ENCODE peak calls at places on chromosomes 3 and 15, in four cellular contexts. Z is SJSA1, S is heart right ventricle, P is adipocyte. N is an unnamed sample.
A peak's percentile ranks its signal among the peaks of the same experiment; 100 is the strongest.

GRCh38 chr3:150038830-150039229 is 68.1 kb upstream of the PFN2 start:
- DNase-seq in Z (no peak), S (no peak), P (no peak), N (no peak)

GRCh38 chr3:196793224-196793623 is 53.6 kb downstream of the PAK2 start:
- DNase-seq in Z (no peak), S (no peak), P (peak; percentile 83), N (no peak)

GRCh38 chr3:142608615-142609014 is 12.4 kb downstream of the PLS1 start:
- DNase-seq in Z (no peak), S (no peak), P (peak; percentile 41), N (no peak)

GRCh38 chr3:169218314-169218983 is 445.1 kb downstream of the MECOM start:
- DNase-seq in Z (no peak), S (peak; percentile 12), P (peak; percentile 76), N (peak; percentile 87)

GRCh38 chr3:115402651-115403050 is 220.7 kb upstream of the GAP43 start:
- DNase-seq in Z (no peak), S (no peak), P (no peak), N (no peak)

GRCh38 chr15:24772709-24773373 is 97.3 kb downstream of the NPAP1 start:
- DNase-seq in Z (no peak), S (peak; percentile 70), P (peak; percentile 83), N (no peak)

GRCh38 chr3:184846500-184846899 is 34.5 kb downstream of the VPS8 start:
- DNase-seq in Z (no peak), S (no peak), P (no peak), N (no peak)

GRCh38 chr3:159219231-159219630 is 417.4 kb downstream of the MFSD1 start:
- DNase-seq in Z (no peak), S (no peak), P (no peak), N (no peak)

GRCh38 chr15:34154725-34155204 is 52.9 kb downstream of the PGBD4 start:
- DNase-seq in Z (no peak), S (no peak), P (no peak), N (no peak)

GRCh38 chr15:38073278-38073930 is 139.0 kb downstream of the TMCO5A start:
- DNase-seq in Z (peak; percentile 61), S (no peak), P (peak; percentile 45), N (no peak)

GRCh38 chr15:59885832-59886231 is 118.3 kb upstream of the FOXB1 start:
- DNase-seq in Z (no peak), S (no peak), P (no peak), N (peak; percentile 79)

GRCh38 chr3:14464521-14464920 is 62.1 kb downstream of the SLC6A6 start:
- DNase-seq in Z (no peak), S (no peak), P (no peak), N (no peak)

GRCh38 chr3:159865042-159865579 is 123.5 kb upstream of the IL12A start:
- DNase-seq in Z (no peak), S (no peak), P (peak; percentile 73), N (no peak)

GRCh38 chr3:109656225-109656624 is 318.9 kb upstream of the DPPA4 start:
- DNase-seq in Z (no peak), S (no peak), P (no peak), N (no peak)

GRCh38 chr3:178236555-178237277 is 299.5 kb upstream of the KCNMB2 start:
- DNase-seq in Z (no peak), S (no peak), P (peak; percentile 65), N (no peak)

GRCh38 chr3:45706133-45706808 is 17.1 kb downstream of the SACM1L start:
- DNase-seq in Z (no peak), S (no peak), P (no peak), N (no peak)

GRCh38 chr3:45704544-45704943 is 15.3 kb downstream of the SACM1L start:
- DNase-seq in Z (no peak), S (no peak), P (no peak), N (no peak)

GRCh38 chr3:45701167-45701867 is 12.1 kb downstream of the SACM1L start:
- DNase-seq in Z (no peak), S (no peak), P (no peak), N (no peak)

GRCh38 chr3:45700570-45701073 is 11.4 kb downstream of the SACM1L start:
- DNase-seq in Z (no peak), S (no peak), P (no peak), N (no peak)
- H3K4me3 ChIP-seq in Z (no peak overlapping the region), S (no peak overlapping the region), P (no peak overlapping the region), N (no peak overlapping the region)

DNA sequence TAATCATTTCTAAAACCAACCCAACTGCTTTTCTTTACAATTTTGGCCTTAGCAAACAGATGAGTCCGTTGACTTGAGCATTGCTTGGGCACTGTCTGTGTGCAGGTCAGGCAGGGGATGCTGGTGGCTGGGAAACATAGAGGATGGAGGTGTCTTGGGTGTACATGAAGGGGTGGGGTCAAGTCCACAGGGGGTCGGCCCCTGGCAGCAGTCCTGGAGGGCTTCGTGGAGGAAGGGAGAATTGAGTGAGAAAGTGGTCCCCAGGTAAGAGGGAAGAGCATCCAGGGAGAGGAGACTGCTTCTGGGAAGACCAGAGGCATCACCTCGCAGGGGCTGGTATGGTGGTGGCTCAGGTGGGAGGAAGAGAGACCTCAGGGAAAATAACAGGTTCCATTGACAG is 144.8 kb downstream of the TJP1 start:
- DNase-seq in Z (no peak), S (no peak), P (no peak), N (no peak)
- H3K4me1 ChIP-seq in Z (peaks cover 30% of the 10 kb centered on the region), S (peaks cover 3% of the 10 kb centered on the region), P (peaks cover 7% of the 10 kb centered on the region), N (no peaks in the 10 kb centered on the region)

GRCh38 chr3:31502803-31503221 is 29.9 kb upstream of the STT3B start:
- DNase-seq in Z (no peak), S (no peak), P (no peak), N (no peak)

GRCh38 chr3:31508452-31509146 is 24.1 kb upstream of the STT3B start:
- DNase-seq in Z (no peak), S (no peak), P (no peak), N (no peak)

GRCh38 chr3:31503456-31503855 is 29.3 kb upstream of the STT3B start:
- DNase-seq in Z (no peak), S (no peak), P (no peak), N (peak; percentile 31)

GRCh38 chr3:31504230-31504629 is 28.5 kb upstream of the STT3B start:
- DNase-seq in Z (no peak), S (no peak), P (no peak), N (no peak)

GRCh38 chr3:31505353-31506048 is 27.2 kb upstream of the STT3B start:
- DNase-seq in Z (no peak), S (no peak), P (no peak), N (peak; percentile 24)
- H3K4me3 ChIP-seq in Z (no peak overlapping the region), S (no peak overlapping the region), P (no peak overlapping the region), N (no peak overlapping the region)

GRCh38 chr15:70253461-70254156 is 155.9 kb upstream of the TLE3 start:
- DNase-seq in Z (no peak), S (no peak), P (no peak), N (no peak)

GRCh38 chr15:70252056-70252935 is 154.6 kb upstream of the TLE3 start:
- DNase-seq in Z (no peak), S (no peak), P (no peak), N (no peak)

GRCh38 chr15:70252936-70253280 is 155.2 kb upstream of the TLE3 start:
- DNase-seq in Z (no peak), S (no peak), P (no peak), N (no peak)

GRCh38 chr15:70257047-70257446 is 159.3 kb upstream of the TLE3 start:
- DNase-seq in Z (no peak), S (no peak), P (no peak), N (no peak)

DNA sequence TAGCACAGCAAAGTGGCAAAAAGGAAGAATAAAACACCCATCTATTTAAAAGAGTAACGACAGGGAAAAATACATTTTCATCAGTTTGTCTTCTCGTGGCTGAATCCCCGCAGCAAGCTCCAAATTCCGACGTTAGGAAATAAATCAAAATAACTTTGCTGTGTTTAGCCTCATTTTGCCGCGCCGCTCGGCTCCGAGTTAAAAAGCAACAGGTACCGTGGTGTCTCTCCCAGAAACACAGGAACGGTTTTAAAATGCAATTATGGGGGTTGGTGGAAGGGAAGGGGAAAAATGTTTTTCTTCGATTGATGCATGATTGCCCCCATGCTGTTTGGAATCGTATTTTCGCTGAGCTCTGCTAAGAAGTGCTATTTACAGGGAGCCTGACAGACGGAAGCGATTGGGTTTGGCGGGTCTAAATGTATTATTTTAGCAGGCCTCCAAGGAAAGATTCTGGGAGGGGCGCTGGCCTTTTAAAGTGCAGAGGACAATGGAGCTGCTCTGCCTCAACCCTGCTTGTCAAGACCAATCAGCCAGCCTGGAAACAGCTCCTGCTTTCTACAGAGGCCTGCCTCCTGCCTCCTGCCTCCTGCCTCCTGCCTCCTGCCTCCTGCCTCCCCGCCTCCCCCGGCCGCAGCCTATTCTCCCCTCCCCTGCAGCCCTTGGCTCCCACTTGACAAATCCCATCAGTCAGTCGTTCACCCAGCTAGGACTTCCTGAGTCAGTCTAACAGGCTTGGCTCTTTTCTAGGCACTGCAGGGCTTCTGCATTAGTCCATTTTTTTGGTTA is 156.7 kb upstream of the TLE3 start:
- DNase-seq in Z (no peak), S (no peak), P (no peak), N (no peak)
- H3K4me1 ChIP-seq in Z (no peaks in the 10 kb centered on the region), S (peaks cover 5% of the 10 kb centered on the region), P (no peaks in the 10 kb centered on the region), N (peaks cover 11% of the 10 kb centered on the region)

DNA sequence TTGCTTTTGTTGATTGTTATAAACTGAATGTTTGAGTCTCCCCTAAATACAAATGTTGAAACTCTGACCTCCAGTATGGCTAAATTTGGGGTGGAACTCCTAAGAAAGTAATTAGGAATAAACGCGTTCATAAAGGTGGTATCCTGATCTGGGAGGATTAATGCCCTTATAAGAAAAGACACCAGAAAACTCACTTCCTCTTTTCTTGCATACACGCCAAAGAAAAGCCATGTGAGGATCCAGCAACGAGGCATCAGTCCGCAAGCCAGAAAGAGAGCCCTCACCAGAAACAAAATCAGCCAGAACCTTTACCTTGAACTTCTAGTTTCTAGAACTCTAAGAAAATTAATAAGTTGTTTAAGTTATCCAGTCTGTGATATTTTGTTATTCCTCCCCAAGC is 37.4 kb upstream of the AZI2 start:
- DNase-seq in Z (no peak), S (no peak), P (no peak), N (no peak)
- H3K4me3 ChIP-seq in Z (no peak overlapping the region), S (no peak overlapping the region), P (no peak overlapping the region), N (no peak overlapping the region)

GRCh38 chr15:83064859-83065258 is 2.2 kb downstream of the BTBD1 start:
- DNase-seq in Z (no peak), S (no peak), P (peak; percentile 23), N (no peak)
- H3K4me1 ChIP-seq in Z (peaks cover 16% of the 10 kb centered on the region), S (peaks cover 29% of the 10 kb centered on the region), P (peaks cover 39% of the 10 kb centered on the region), N (peaks cover 48% of the 10 kb centered on the region)

GRCh38 chr3:42652251-42652610 is 1.3 kb upstream of the ZBTB47 start:
- DNase-seq in Z (no peak), S (no peak), P (no peak), N (no peak)

GRCh38 chr3:42654331-42655201 is 1.1 kb downstream of the ZBTB47 start:
- DNase-seq in Z (peak; percentile 63), S (peak; percentile 66), P (peak; percentile 89), N (peak; percentile 46)

GRCh38 chr3:42652611-42653302 is 740 bp upstream of the ZBTB47 start:
- DNase-seq in Z (peak; percentile 67), S (peak; percentile 55), P (peak; percentile 82), N (no peak)

GRCh38 chr3:42653560-42654330 is at the start of gene ZBTB47:
- DNase-seq in Z (no peak), S (peak; percentile 74), P (peak; percentile 83), N (no peak)

DNA sequence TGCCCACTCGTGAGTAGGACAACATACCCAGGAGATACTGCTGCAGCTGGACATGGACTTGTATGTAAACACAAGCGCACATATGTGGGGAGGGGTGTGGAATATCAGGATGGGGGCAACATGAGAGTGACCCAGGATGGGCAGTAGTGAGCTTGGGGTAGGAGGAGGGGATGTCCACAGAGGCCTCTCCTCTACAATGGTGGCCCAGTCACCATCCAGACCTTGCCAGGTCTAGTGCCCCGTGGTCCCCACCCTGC is 266 bp upstream of the ZBTB47 start:
- DNase-seq in Z (no peak), S (no peak), P (no peak), N (no peak)
- H3K4me3 ChIP-seq in Z (peak overlapping the region; percentile 74), S (peak overlapping the region; percentile 98), P (peak overlapping the region; percentile 82), N (peak overlapping the region; percentile 58)

GRCh38 chr3:46895761-46896160 is 18.2 kb downstream of the PTH1R start:
- DNase-seq in Z (no peak), S (no peak), P (no peak), N (no peak)
- H3K4me1 ChIP-seq in Z (peaks cover 9% of the 10 kb centered on the region), S (peaks cover 20% of the 10 kb centered on the region), P (peaks cover 17% of the 10 kb centered on the region), N (no peaks in the 10 kb centered on the region)